ENCODE peak calls at places on chromosomes 7 and 10, in four cellular contexts. S is hepatocyte, K is heart right ventricle, U is uterus. D is an unnamed sample.
A peak's percentile ranks its signal among the peaks of the same experiment; 100 is the strongest.

GRCh38 chr10:22849077-22849810 is 78.6 kb upstream of the ARMC3 start:
- DNase-seq in S (peak; percentile 36), U (peak; percentile 71), K (peak; percentile 65), D (peak; percentile 91)

GRCh38 chr10:3886666-3887251 is 101.8 kb upstream of the KLF6 start:
- DNase-seq in U (peak; percentile 62), K (peak; percentile 55), S (peak; percentile 79), D (no peak)

GRCh38 chr7:90178592-90179279 is 24.5 kb downstream of the STEAP1 start:
- DNase-seq in U (no peak), S (peak; percentile 15), K (no peak), D (no peak)

GRCh38 chr10:102045292-102045691 is 10.7 kb downstream of the ARMH3 start:
- DNase-seq in S (no peak), K (no peak), U (no peak), D (no peak)

GRCh38 chr10:79353726-79354125 is 6.5 kb downstream of the PPIF start:
- DNase-seq in S (no peak), K (no peak), U (no peak), D (no peak)

GRCh38 chr7:86600506-86601290 is 43.0 kb upstream of the GRM3 start:
- DNase-seq in U (no peak), K (no peak), S (peak; percentile 4), D (peak; percentile 83)

GRCh38 chr10:69384320-69384719 is 32.4 kb downstream of the TACR2 start:
- DNase-seq in S (no peak), K (no peak), U (no peak), D (peak; percentile 44)

GRCh38 chr7:143299346-143299745 is 11.2 kb downstream of the CASP2 start:
- DNase-seq in U (no peak), S (no peak), K (no peak), D (no peak)

GRCh38 chr10:74799840-74800239 is 26.6 kb upstream of the KAT6B start:
- DNase-seq in S (no peak), K (no peak), U (no peak), D (no peak)

GRCh38 chr10:17059197-17059688 is 70.4 kb downstream of the CUBN start:
- DNase-seq in K (no peak), S (no peak), U (no peak), D (no peak)

GRCh38 chr10:99339077-99339476 is 9.9 kb downstream of the CNNM1 start:
- DNase-seq in S (no peak), U (no peak), K (no peak), D (no peak)

GRCh38 chr10:132446661-132447445 is 49.9 kb downstream of the PWWP2B start:
- DNase-seq in S (peak; percentile 87), K (no peak), U (peak; percentile 56), D (no peak)

GRCh38 chr10:72297281-72297967 is 23.7 kb downstream of the DDIT4 start:
- DNase-seq in K (peak; percentile 88), U (peak; percentile 87), S (peak; percentile 57), D (no peak)

GRCh38 chr7:128022631-128023532 is 8.4 kb downstream of the LRRC4 start:
- DNase-seq in K (no peak), S (no peak), U (no peak), D (no peak)

GRCh38 chr10:16646474-16647059 is 124.9 kb upstream of the C1QL3 start:
- DNase-seq in K (no peak), S (no peak), U (no peak), D (no peak)

GRCh38 chr10:3077506-3077905 is 10.2 kb downstream of the PFKP start:
- DNase-seq in U (no peak), K (no peak), S (no peak), D (no peak)

GRCh38 chr10:92691042-92691590 is 1.4 kb downstream of the HHEX start:
- DNase-seq in K (no peak), U (no peak), S (no peak), D (no peak)

GRCh38 chr10:92690211-92691041 is 671 bp downstream of the HHEX start:
- DNase-seq in S (peak; percentile 60), U (peak; percentile 50), K (peak; percentile 67), D (no peak)

GRCh38 chr10:92692085-92692671 is 2.4 kb downstream of the HHEX start:
- DNase-seq in U (no peak), S (no peak), K (no peak), D (no peak)

GRCh38 chr10:92692697-92693533 is 3.2 kb downstream of the HHEX start:
- DNase-seq in K (no peak), U (no peak), S (no peak), D (no peak)

GRCh38 chr10:92691591-92692084 is 1.9 kb downstream of the HHEX start:
- DNase-seq in S (no peak), U (peak; percentile 46), K (peak; percentile 67), D (no peak)
- H3K27ac ChIP-seq in S (no peak overlapping the region), U (peak overlapping the region; percentile 64), K (peak overlapping the region; percentile 85), D (peak overlapping the region; percentile 78)

DNA sequence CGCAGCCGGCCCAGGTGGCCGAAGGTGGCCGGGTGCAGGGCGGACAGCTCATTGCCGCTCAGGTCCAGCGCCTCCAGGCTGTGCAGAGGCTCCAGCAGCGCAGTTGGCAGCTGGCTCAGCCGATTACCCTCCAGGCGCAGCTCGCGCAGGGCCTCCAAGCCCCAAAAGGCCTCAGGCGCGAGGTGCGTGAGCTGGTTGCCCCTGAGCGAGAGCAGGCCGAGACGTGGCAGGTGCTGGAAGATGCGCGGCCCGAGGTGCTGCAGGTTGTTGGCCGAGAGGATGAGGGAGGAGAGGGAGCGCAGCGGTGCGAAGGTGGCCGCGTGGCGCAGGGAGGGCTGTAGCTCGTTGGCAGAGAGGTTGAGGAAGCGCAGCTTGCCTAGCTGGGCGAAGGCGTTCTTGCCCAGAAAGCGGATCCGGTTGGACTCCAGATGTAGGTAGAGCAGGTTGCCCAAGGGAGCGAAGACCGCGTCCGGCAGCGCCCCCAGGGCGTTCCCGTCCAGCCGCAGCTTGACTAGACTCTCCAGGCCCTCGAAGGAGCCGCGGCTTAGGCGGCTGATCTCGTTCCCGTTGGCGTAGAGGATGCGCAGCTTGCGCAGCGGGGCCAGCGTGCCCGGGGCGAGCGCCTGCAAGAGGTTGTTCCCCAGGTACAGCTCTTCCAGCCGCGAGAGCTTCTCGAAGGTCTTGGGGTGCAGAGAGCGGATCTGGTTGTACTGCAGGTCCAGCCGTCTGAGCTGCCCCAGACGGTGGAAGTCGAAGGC is 887 bp downstream of the TRIL start:
- DNase-seq in K (no peak), U (peak; percentile 22), S (peak; percentile 36), D (no peak)
- TF ChIP-seq CTCF in K (no peak), U (no peak), S (no peak), D (no peak)

GRCh38 chr7:17320642-17321041 is 22.2 kb downstream of the AHR start:
- DNase-seq in K (no peak), S (no peak), U (no peak), D (no peak)
- H3K27me3 ChIP-seq in K (no peaks in the 10 kb centered on the region), S (no peaks in the 10 kb centered on the region), U (no peaks in the 10 kb centered on the region), D (no peaks in the 10 kb centered on the region)

GRCh38 chr7:132410385-132410784 is 165.9 kb downstream of the PLXNA4 start:
- DNase-seq in K (peak; percentile 33), S (peak; percentile 22), U (peak; percentile 39), D (no peak)
- H3K27ac ChIP-seq in K (peak overlapping the region; percentile 33), S (no peak overlapping the region), U (no peak overlapping the region), D (no peak overlapping the region)

GRCh38 chr10:63986536-63986935 is 465.3 kb downstream of the REEP3 start:
- DNase-seq in K (no peak), U (no peak), S (no peak), D (no peak)

GRCh38 chr10:63987212-63987611 is 466.0 kb downstream of the REEP3 start:
- DNase-seq in U (no peak), K (no peak), S (no peak), D (no peak)
- TF ChIP-seq CTCF in U (no peak), K (no peak), S (no peak), D (no peak)

GRCh38 chr7:1368682-1369571 is 90.3 kb downstream of the MICALL2 start:
- DNase-seq in K (no peak), U (no peak), S (peak; percentile 63), D (no peak)
- H3K27me3 ChIP-seq in K (peaks cover 96% of the 10 kb centered on the region), U (peaks cover 4% of the 10 kb centered on the region), S (peaks cover 50% of the 10 kb centered on the region), D (peaks cover 44% of the 10 kb centered on the region)

GRCh38 chr7:112448376-112448775 is 1.9 kb upstream of the IFRD1 start:
- DNase-seq in S (no peak), K (no peak), U (no peak), D (no peak)
- H3K27ac ChIP-seq in S (peak overlapping the region; percentile 93), K (no peak overlapping the region), U (no peak overlapping the region), D (no peak overlapping the region)

GRCh38 chr7:4771737-4772136 is 3.7 kb upstream of the AP5Z1 start:
- DNase-seq in S (no peak), K (no peak), U (no peak), D (no peak)
- TF ChIP-seq CTCF in S (no peak), K (no peak), U (no peak), D (no peak)

D was measured in dorsolateral prefrontal cortex.